ENCODE peak calls at places on chromosome 6, in eight cellular contexts. S, N, U, B, V, F, X and Q are unnamed samples.

GRCh38 chr6:42140051-42140450 is 2.4 kb downstream of the C6orf132 start:
- DNase-seq in S (peak; percentile 90), N (no peak), U (peak; percentile 56), B (no peak), V (no peak), F (peak; percentile 74), X (no peak), Q (peak; percentile 48)

GRCh38 chr6:27452496-27452897 is 20.4 kb downstream of the ZNF184 start:
- DNase-seq in S (no peak), N (no peak), U (no peak), B (peak; percentile 23), V (no peak), F (no peak), X (peak; percentile 8), Q (peak; percentile 26)

GRCh38 chr6:130426078-130426726 is 60.4 kb downstream of the TMEM200A start:
- DNase-seq in S (peak; percentile 22), N (no peak), U (no peak), B (peak; percentile 62), V (no peak), F (peak; percentile 48), X (peak; percentile 83), Q (no peak)

GRCh38 chr6:39173276-39173675 is 56.0 kb downstream of the KCNK5 start:
- DNase-seq in S (no peak), N (no peak), U (no peak), B (no peak), V (no peak), F (no peak), X (no peak), Q (no peak)

GRCh38 chr6:146027586-146028249 is 1.1 kb upstream of the GRM1 start:
- DNase-seq in S (no peak), N (no peak), U (no peak), B (no peak), V (no peak), F (no peak), X (no peak), Q (no peak)

GRCh38 chr6:33013608-33014007 is 4.2 kb upstream of the HLA-DOA start:
- DNase-seq in S (no peak), N (no peak), U (no peak), B (no peak), V (no peak), F (no peak), X (no peak), Q (peak; percentile 7)

GRCh38 chr6:27303613-27304272 is 8.3 kb downstream of the POM121L2 start:
- DNase-seq in S (peak; percentile 41), N (no peak), U (no peak), B (no peak), V (no peak), F (no peak), X (no peak), Q (peak; percentile 54)

GRCh38 chr6:44608175-44608574 is 220.7 kb downstream of the CDC5L start:
- DNase-seq in S (no peak), N (no peak), U (no peak), B (no peak), V (no peak), F (no peak), X (no peak), Q (no peak)

GRCh38 chr6:113879186-113880096 is 22.3 kb downstream of the MARCKS start:
- DNase-seq in S (peak; percentile 64), N (no peak), U (peak; percentile 47), B (peak; percentile 86), V (peak; percentile 27), F (peak; percentile 83), X (peak; percentile 82), Q (peak; percentile 82)

GRCh38 chr6:105492706-105493673 is 90.1 kb upstream of the PREP start:
- DNase-seq in S (no peak), N (no peak), U (no peak), B (no peak), V (no peak), F (peak; percentile 42), X (peak; percentile 2), Q (no peak)

GRCh38 chr6:43405354-43405753 is 22.0 kb upstream of the ABCC10 start:
- DNase-seq in S (peak; percentile 52), N (no peak), U (no peak), B (no peak), V (no peak), F (no peak), X (no peak), Q (peak; percentile 16)

GRCh38 chr6:473759-474453 is 82.4 kb downstream of the IRF4 start:
- DNase-seq in S (no peak), N (no peak), U (no peak), B (no peak), V (no peak), F (no peak), X (no peak), Q (no peak)

GRCh38 chr6:69693749-69694148 is 103.1 kb downstream of the LMBRD1 start:
- DNase-seq in S (no peak), N (no peak), U (no peak), B (peak; percentile 5), V (no peak), F (no peak), X (no peak), Q (peak; percentile 55)

DNA sequence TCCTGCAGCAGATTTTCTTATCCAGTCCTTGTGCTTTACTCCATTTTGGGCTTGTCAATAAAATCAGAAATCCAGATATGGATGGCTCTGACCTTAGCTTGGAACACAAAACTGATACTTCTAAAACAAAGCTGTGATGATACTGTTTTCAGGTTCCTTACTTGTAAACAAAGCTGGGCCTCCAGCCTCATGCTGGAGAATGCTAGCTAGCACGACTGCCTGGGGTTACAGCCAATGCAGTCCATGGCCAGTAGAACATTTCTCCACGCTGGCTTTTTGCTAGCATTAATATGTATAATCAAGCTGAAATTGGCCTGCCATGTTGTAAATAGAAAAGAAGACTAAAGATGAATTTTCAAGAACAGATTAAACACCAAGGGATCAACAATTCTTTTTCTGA is 63.9 kb downstream of the MTHFD1L start:
- DNase-seq in S (no peak), N (no peak), U (no peak), B (no peak), V (no peak), F (no peak), X (no peak), Q (no peak)
- TF ChIP-seq CTCF in S (no peak), N (no peak), U (no peak), B (no peak), V (no peak), F (no peak), X (no peak), Q (no peak)

GRCh38 chr6:109008061-109008460 is 86.6 kb downstream of the SESN1 start:
- DNase-seq in S (no peak), N (no peak), U (no peak), B (no peak), V (no peak), F (no peak), X (no peak), Q (no peak)

GRCh38 chr6:109008537-109008950 is 86.1 kb downstream of the SESN1 start:
- DNase-seq in S (no peak), N (no peak), U (no peak), B (no peak), V (no peak), F (peak; percentile 28), X (no peak), Q (peak; percentile 73)

GRCh38 chr6:109009761-109010612 is 84.7 kb downstream of the SESN1 start:
- DNase-seq in S (no peak), N (no peak), U (no peak), B (no peak), V (no peak), F (no peak), X (no peak), Q (no peak)

GRCh38 chr6:109010703-109011102 is 83.9 kb downstream of the SESN1 start:
- DNase-seq in S (no peak), N (no peak), U (no peak), B (no peak), V (no peak), F (no peak), X (no peak), Q (no peak)

DNA sequence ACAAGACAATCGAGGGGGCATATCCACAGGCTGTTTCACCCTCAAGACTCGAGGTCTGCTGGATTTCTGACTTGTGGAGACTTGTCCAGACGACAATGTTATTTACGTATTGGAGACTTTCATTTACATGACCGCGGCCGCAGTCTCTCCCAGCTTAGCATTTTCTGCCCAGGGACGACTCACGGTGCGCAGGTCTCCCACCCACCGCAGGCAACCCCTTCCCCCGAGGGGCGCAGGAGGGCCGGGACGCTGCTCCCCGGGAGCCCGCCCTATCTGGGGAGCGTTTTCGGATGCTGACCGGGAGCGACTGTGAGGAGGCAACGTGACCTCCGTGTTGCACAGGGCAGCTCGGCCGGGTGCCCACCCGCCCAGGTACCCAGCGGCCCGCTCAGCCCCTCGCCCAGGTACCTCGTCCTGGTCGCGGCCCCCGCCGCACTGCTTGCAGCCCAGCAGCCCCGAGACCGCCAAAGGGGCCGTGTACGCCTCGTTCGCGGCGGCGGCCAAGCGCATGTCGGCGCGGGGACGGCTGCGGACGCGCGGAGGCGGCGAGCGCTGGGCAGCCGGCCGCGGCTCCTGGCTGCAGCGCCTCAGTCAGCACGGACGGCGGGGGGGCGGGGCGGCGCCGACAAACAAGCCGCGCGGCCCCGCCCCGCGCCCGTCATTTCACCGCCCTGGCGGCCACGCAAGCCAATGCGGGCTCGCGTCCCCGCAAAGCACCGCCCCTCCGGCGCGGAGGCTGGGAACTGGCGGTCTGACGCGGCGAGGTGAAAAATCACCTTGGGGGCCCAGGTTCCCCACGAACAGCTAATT is 85.5 kb downstream of the SESN1 start:
- DNase-seq in S (peak; percentile 89), N (peak; percentile 48), U (peak; percentile 89), B (peak; percentile 91), V (peak; percentile 90), F (peak; percentile 98), X (peak; percentile 79), Q (peak; percentile 92)
- TF ChIP-seq CTCF in S (no peak), N (no peak), U (no peak), B (no peak), V (peak; percentile 29), F (no peak), X (no peak), Q (no peak)

DNA sequence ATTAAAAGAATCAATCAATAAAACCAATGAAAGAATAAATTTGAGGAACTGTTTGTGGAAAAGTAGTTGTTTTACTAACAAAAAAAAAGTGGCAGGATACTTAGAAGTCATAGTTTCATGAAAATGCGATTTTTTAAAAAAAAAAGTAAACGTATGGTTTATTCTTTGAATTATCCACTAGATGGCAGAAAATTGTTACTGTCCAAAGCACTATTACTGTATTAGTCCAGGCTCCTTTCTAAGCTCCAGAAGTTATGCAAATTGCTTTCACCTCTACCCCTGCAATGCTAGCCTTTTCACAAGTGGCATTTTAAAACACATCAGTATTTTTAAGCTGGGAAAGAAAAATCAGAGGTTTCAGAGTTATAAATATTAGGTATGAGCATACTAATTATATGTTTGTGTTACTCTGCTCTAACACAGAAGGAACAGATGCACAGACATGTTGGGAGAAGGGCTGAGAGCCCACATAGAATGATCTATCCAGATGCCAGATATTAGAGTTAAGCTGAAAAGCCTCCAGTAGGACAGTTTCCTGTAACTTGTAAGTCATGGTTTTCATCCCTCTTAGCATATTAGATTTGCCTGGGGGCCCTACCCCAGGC is 63.9 kb downstream of the FHL5 start:
- DNase-seq in S (peak; percentile 1), N (peak; percentile 1), U (no peak), B (peak; percentile 36), V (no peak), F (peak; percentile 45), X (no peak), Q (peak; percentile 66)
- TF ChIP-seq CTCF in S (peak; percentile 7), N (peak; percentile 38), U (no peak), B (peak; percentile 31), V (peak; percentile 55), F (peak; percentile 64), X (no peak), Q (peak; percentile 33)

DNA sequence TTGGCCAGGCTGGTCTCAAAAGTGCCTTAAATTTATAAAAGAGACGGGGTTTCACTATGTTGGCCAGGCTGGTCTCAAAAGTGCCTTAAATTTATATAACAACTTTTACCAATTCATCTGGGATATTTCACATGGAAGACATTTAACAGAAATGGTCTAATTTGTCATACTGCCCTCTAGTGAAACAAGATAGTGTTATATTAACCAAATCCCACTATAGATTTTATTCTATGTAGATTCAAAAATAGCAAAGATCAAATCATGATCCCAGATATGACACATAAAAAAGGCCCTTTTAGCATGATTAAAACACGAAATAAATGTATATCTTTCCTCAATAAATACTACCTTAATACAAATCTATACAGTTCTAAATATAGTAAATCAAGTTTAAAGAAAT is 102.8 kb upstream of the TFAP2D start:
- DNase-seq in S (no peak), N (no peak), U (no peak), B (no peak), V (no peak), F (no peak), X (no peak), Q (no peak)
- TF ChIP-seq CTCF in S (peak; percentile 31), N (no peak), U (no peak), B (no peak), V (peak; percentile 26), F (peak; percentile 35), X (no peak), Q (no peak)